ENCODE peak calls at places on chromosomes 4 and X, in nine cellular contexts. G is SK-N-SH; S is lung; Z is OCI-LY7; T is prostate gland; F is CD8-positive, alpha-beta T cell; K is adrenal gland; H is colonic mucosa; Q is psoas muscle. R is an unnamed sample. For H3K4me1, the result is how much of the 10 kb centered on the place peaks cover.

GRCh38 chr4:10090467-10091250 is 25.9 kb downstream of the WDR1 start:
- DNase-seq in Z (no peak), G (no peak), K (no peak), T (no peak), Q (peak), H (no peak), F (no peak), S (no peak), R (peak)

GRCh38 chr4:155025762-155026457 is 182.5 kb upstream of the NPY2R start:
- DNase-seq in K (peak), T (peak), H (peak), F (no peak), S (peak), Q (no peak), Z (no peak), G (no peak), R (no peak)

GRCh38 chr4:56937262-56937661 is 29.6 kb downstream of the REST start:
- DNase-seq in T (no peak), F (no peak), K (no peak), G (no peak), Z (no peak), Q (no peak), S (no peak), H (no peak), R (no peak)

GRCh38 chr4:99808260-99808857 is 8.3 kb upstream of the DAPP1 start:
- DNase-seq in G (peak), T (peak), H (peak), Q (peak), Z (peak), K (peak), F (peak), S (peak), R (no peak)

GRCh38 chr4:151331276-151332042 is 6.1 kb upstream of the SH3D19 start:
- DNase-seq in Q (no peak), K (no peak), G (no peak), Z (no peak), F (no peak), T (no peak), H (no peak), S (no peak), R (no peak)

GRCh38 chrX:133390647-133391046 is 24.6 kb downstream of the GPC4 start:
- DNase-seq in K (no peak), S (no peak), T (no peak), F (no peak), Z (no peak), H (peak), G (no peak), Q (no peak), R (no peak)

GRCh38 chrX:130030826-130031225 is 48.4 kb downstream of the BCORL1 start:
- DNase-seq in Z (no peak), K (no peak), H (no peak), S (no peak), Q (no peak), F (no peak), G (no peak), T (no peak), R (no peak)

GRCh38 chr4:110816367-110816766 is 193.5 kb upstream of the PITX2 start:
- DNase-seq in Q (no peak), G (no peak), T (no peak), H (no peak), K (no peak), F (no peak), S (no peak), Z (no peak), R (no peak)

GRCh38 chr4:53863163-53863562 is 201.2 kb downstream of the CHIC2 start:
- DNase-seq in Z (no peak), H (no peak), T (no peak), K (no peak), Q (peak), S (no peak), G (no peak), F (no peak), R (no peak)

GRCh38 chr4:71732066-71732465 is 51.8 kb downstream of the GC start:
- DNase-seq in Z (no peak), F (no peak), Q (no peak), G (no peak), H (no peak), T (no peak), K (no peak), S (no peak), R (no peak)

GRCh38 chr4:152776352-152776751 is 3.2 kb downstream of the TIGD4 start:
- DNase-seq in Z (no peak), F (no peak), Q (no peak), K (no peak), H (no peak), S (no peak), T (no peak), G (no peak), R (no peak)

GRCh38 chr4:65645185-65645584 is 25.1 kb downstream of the EPHA5 start:
- DNase-seq in H (no peak), F (no peak), T (no peak), K (no peak), G (no peak), Z (no peak), S (no peak), Q (no peak), R (no peak)

GRCh38 chr4:15805583-15806517 is 27.7 kb downstream of the CD38 start:
- DNase-seq in Z (peak), G (peak), K (peak), H (peak), Q (no peak), F (peak), S (peak), T (peak), R (no peak)

GRCh38 chrX:139052461-139052860 is 340.9 kb upstream of the FGF13 start:
- DNase-seq in F (no peak), T (no peak), G (no peak), K (no peak), Z (no peak), H (no peak), S (no peak), Q (no peak), R (no peak)

GRCh38 chrX:107675823-107676555 is 47.7 kb downstream of the PRPS1 start:
- DNase-seq in H (no peak), G (no peak), F (no peak), T (peak), K (peak), S (peak), Q (peak), Z (peak), R (no peak)

GRCh38 chr4:37767546-37767945 is 58.9 kb upstream of the PGM2 start:
- DNase-seq in T (no peak), F (no peak), H (peak), Q (peak), G (no peak), Z (no peak), K (peak), S (peak), R (peak)

GRCh38 chrX:134969726-134970125 is 21.1 kb upstream of the SMIM10 start:
- DNase-seq in F (no peak), T (no peak), K (no peak), S (no peak), G (no peak), H (no peak), Q (no peak), Z (no peak), R (no peak)

GRCh38 chr4:76562161-76562560 is 127.1 kb downstream of the SHROOM3 start:
- DNase-seq in Q (no peak), T (no peak), S (no peak), G (no peak), Z (no peak), F (no peak), H (no peak), K (no peak), R (no peak)

GRCh38 chr4:185524888-185525863 is 10.1 kb downstream of the PDLIM3 start:
- DNase-seq in G (no peak), S (no peak), T (no peak), H (no peak), F (no peak), Q (peak), K (peak), Z (no peak), R (no peak)

GRCh38 chrX:11244641-11245040 is 48.6 kb upstream of the AMELX start:
- DNase-seq in F (no peak), T (peak), H (no peak), K (no peak), Q (no peak), S (no peak), Z (no peak), G (no peak), R (no peak)

GRCh38 chrX:12741416-12741815 is 49.8 kb upstream of the PRPS2 start:
- DNase-seq in Z (no peak), F (no peak), H (no peak), K (no peak), Q (no peak), T (peak), G (no peak), S (no peak), R (no peak)

GRCh38 chr4:38310446-38311043 is 350.3 kb downstream of the PTTG2 start:
- DNase-seq in Q (no peak), F (peak), H (no peak), G (no peak), S (no peak), T (no peak), Z (no peak), K (no peak), R (no peak)

GRCh38 chrX:69123481-69123880 is 41.8 kb downstream of the PJA1 start:
- DNase-seq in G (no peak), T (no peak), F (no peak), H (no peak), S (no peak), K (no peak), Z (no peak), Q (no peak), R (no peak)

GRCh38 chr4:102642571-102643298 is 118.0 kb downstream of the MANBA start:
- DNase-seq in Q (no peak), S (no peak), K (no peak), H (no peak), G (no peak), F (no peak), T (no peak), Z (no peak), R (no peak)

GRCh38 chr4:126591583-126591982 is 1041.2 kb upstream of the INTU start:
- DNase-seq in G (no peak), S (no peak), Z (no peak), T (no peak), K (no peak), Q (no peak), H (no peak), F (no peak), R (no peak)

GRCh38 chr4:155687380-155687982 is 20.8 kb downstream of the GUCY1A1 start:
- DNase-seq in H (no peak), S (no peak), T (no peak), F (no peak), Z (no peak), Q (no peak), G (peak), K (no peak), R (no peak)

GRCh38 chr4:40573593-40574311 is 55.9 kb downstream of the RBM47 start:
- DNase-seq in S (no peak), G (no peak), H (no peak), Z (peak), F (no peak), K (no peak), Q (no peak), T (no peak), R (no peak)

GRCh38 chrX:40012039-40012799 is 85.5 kb downstream of the BCOR start:
- DNase-seq in K (peak), G (no peak), Z (no peak), S (no peak), Q (peak), T (peak), F (no peak), H (peak), R (peak)

GRCh38 chrX:139762400-139763183 is 54.6 kb upstream of the MCF2 start:
- DNase-seq in G (no peak), F (no peak), K (no peak), H (no peak), Q (peak), S (no peak), Z (no peak), T (no peak), R (no peak)

GRCh38 chr4:182533948-182534347 is 290.7 kb downstream of the TENM3 start:
- DNase-seq in F (no peak), Q (no peak), G (no peak), K (no peak), H (no peak), Z (no peak), S (no peak), T (no peak), R (no peak)
- H3K4me3 ChIP-seq in F (no peak), Q (no peak), G (no peak), K (no peak), H (no peak), Z (no peak), S (no peak), T (no peak), R (no peak)

GRCh38 chr4:20544645-20545044 is 155.6 kb upstream of the PACRGL start:
- DNase-seq in S (no peak), Q (no peak), F (no peak), T (no peak), K (no peak), G (peak), Z (peak), H (no peak), R (no peak)
- TF ChIP-seq CTCF in S (no peak), Q (peak), F (no peak), T (no peak), K (peak), G (peak), Z (peak), H (peak), R (no peak)

DNA sequence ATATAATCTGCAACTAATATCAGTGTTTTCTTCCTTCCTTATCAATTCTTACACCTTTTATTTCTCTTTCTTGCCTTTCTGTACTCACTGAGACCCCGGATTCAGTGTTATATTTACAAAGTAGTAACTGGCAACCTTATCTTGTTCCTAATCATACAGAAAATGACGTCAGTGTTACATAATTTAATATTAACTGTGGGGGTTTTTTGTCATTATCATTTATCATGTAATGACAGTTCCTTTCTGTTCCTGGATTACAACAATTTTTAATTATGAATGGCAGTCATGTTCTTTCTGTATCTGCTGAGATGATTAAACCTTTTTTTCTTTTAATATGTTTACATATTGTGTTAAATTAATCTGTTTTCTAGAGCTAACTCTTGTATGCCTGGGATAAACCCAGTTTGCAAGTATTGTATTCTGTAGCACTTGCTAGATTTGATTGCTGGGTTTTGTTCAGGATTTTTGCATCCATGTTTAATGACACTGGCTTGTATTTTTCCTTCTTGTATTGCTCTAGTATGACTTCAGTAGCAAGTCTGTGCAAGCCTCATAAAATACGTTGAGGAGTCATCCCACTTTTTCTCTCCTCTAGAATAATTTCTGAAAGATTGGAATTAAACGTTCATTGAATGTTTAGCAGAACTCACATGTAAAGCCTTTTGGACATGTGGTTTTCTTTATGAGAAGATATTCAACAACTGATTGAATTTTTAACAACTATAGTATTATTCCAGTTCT is 10.4 kb upstream of the HSPA4L start:
- DNase-seq in F (no peak), Q (no peak), Z (no peak), H (no peak), S (no peak), K (no peak), T (no peak), G (peak), R (no peak)
- H3K4me1 ChIP-seq in F (under half), Q (under half), Z (under half), H (under half), S (under half), K (under half), T (under half), G (under half), R (under half)

DNA sequence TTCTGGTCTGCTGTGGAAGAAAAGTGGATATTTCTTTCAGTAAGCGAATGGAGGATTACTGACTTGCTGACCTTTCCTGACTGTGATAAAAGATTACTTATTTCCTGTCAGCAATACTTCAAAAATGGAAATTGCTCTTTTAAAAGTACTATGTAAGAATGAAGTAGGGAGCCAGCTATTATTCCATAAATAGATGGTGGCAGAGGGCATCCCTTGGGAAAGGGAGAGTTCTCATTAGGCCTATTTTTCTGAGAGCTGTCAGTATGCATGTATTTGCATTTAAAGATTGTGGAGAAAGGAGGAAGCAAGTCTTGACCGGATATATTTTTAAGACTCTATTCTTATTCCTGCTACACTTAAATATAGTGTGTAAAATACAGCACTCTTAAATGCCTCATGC is 37.2 kb downstream of the TMEM47 start:
- DNase-seq in Q (no peak), S (no peak), K (no peak), F (no peak), G (no peak), Z (no peak), H (no peak), T (no peak), R (no peak)
- H3K4me3 ChIP-seq in Q (no peak), S (no peak), K (no peak), F (no peak), G (no peak), Z (no peak), H (no peak), T (no peak), R (no peak)